ENCODE peak calls at places on chromosomes 16 and 17, in four cellular contexts. Z is H1, J is H9, T is neuronal stem cell. M is an unnamed sample.

GRCh38 chr16:24667244-24667764 is 62.1 kb upstream of the TNRC6A start:
- DNase-seq in Z (no peak), J (no peak), T (no peak), M (no peak)

GRCh38 chr17:40218740-40219072 is 398 bp upstream of the WIPF2 start:
- DNase-seq in T (peak), J (peak), Z (peak), M (peak)

GRCh38 chr16:89322381-89323119 is 105.0 kb downstream of the ZNF778 start:
- DNase-seq in T (no peak), J (peak), Z (no peak), M (peak)

GRCh38 chr17:45106101-45106500 is 26.2 kb downstream of the PLCD3 start:
- DNase-seq in T (no peak), J (no peak), Z (no peak), M (no peak)

GRCh38 chr17:74389094-74389753 is 21.9 kb downstream of the GPR142 start:
- DNase-seq in T (no peak), Z (no peak), J (no peak), M (no peak)

GRCh38 chr16:59878999-59879398 is 1144.9 kb upstream of the GOT2 start:
- DNase-seq in T (no peak), J (no peak), Z (no peak), M (peak)

GRCh38 chr17:16950488-16950887 is 21.4 kb downstream of the TNFRSF13B start:
- DNase-seq in T (no peak), J (no peak), Z (peak), M (no peak)

GRCh38 chr17:49148171-49148570 is 15.6 kb downstream of the B4GALNT2 start:
- DNase-seq in T (no peak), J (no peak), Z (no peak), M (no peak)

GRCh38 chr16:70159355-70160348 is 13.9 kb upstream of the CLEC18C start:
- DNase-seq in Z (no peak), T (no peak), J (no peak), M (no peak)

GRCh38 chr17:44356241-44356640 is 7.4 kb downstream of the FAM171A2 start:
- DNase-seq in Z (no peak), T (no peak), J (no peak), M (no peak)

GRCh38 chr16:62738631-62739030 is 702.4 kb upstream of the CDH8 start:
- DNase-seq in J (no peak), T (no peak), Z (no peak), M (no peak)

GRCh38 chr17:66200685-66201092 is 8.8 kb upstream of the CEP112 start:
- DNase-seq in T (peak), Z (peak), J (peak), M (peak)

GRCh38 chr17:2051388-2052237 is 3.3 kb upstream of the HIC1 start:
- DNase-seq in Z (no peak), J (no peak), T (no peak), M (no peak)

GRCh38 chr17:57887161-57887560 is 37.3 kb upstream of the MRPS23 start:
- DNase-seq in Z (no peak), T (no peak), J (no peak), M (no peak)

GRCh38 chr17:57885148-57885915 is 35.5 kb upstream of the MRPS23 start:
- DNase-seq in Z (no peak), J (no peak), T (no peak), M (no peak)

GRCh38 chr17:57889252-57889651 is 39.4 kb upstream of the MRPS23 start:
- DNase-seq in T (no peak), J (no peak), Z (no peak), M (no peak)

GRCh38 chr17:57888311-57889216 is 38.7 kb upstream of the MRPS23 start:
- DNase-seq in J (no peak), Z (no peak), T (no peak), M (no peak)

GRCh38 chr17:57886020-57886419 is 36.2 kb upstream of the MRPS23 start:
- DNase-seq in J (no peak), T (no peak), Z (no peak), M (no peak)
- H2BK15ac ChIP-seq in J (no peak), T (no peak), Z (no peak), M (no peak)

GRCh38 chr17:67379251-67379630 is 2.2 kb downstream of the PITPNC1 start:
- DNase-seq in Z (no peak), T (no peak), J (no peak), M (no peak)
- H2BK15ac ChIP-seq in Z (no peak), T (no peak), J (no peak), M (no peak)

GRCh38 chr16:85946680-85947510 is 47.9 kb downstream of the IRF8 start:
- DNase-seq in Z (no peak), T (no peak), J (no peak), M (no peak)

GRCh38 chr16:85949787-85950186 is 50.8 kb downstream of the IRF8 start:
- DNase-seq in T (no peak), Z (no peak), J (no peak), M (no peak)

GRCh38 chr16:85948870-85949269 is 49.9 kb downstream of the IRF8 start:
- DNase-seq in Z (no peak), J (no peak), T (no peak), M (no peak)

GRCh38 chr16:85945424-85945751 is 46.4 kb downstream of the IRF8 start:
- DNase-seq in J (no peak), T (no peak), Z (no peak), M (no peak)

DNA sequence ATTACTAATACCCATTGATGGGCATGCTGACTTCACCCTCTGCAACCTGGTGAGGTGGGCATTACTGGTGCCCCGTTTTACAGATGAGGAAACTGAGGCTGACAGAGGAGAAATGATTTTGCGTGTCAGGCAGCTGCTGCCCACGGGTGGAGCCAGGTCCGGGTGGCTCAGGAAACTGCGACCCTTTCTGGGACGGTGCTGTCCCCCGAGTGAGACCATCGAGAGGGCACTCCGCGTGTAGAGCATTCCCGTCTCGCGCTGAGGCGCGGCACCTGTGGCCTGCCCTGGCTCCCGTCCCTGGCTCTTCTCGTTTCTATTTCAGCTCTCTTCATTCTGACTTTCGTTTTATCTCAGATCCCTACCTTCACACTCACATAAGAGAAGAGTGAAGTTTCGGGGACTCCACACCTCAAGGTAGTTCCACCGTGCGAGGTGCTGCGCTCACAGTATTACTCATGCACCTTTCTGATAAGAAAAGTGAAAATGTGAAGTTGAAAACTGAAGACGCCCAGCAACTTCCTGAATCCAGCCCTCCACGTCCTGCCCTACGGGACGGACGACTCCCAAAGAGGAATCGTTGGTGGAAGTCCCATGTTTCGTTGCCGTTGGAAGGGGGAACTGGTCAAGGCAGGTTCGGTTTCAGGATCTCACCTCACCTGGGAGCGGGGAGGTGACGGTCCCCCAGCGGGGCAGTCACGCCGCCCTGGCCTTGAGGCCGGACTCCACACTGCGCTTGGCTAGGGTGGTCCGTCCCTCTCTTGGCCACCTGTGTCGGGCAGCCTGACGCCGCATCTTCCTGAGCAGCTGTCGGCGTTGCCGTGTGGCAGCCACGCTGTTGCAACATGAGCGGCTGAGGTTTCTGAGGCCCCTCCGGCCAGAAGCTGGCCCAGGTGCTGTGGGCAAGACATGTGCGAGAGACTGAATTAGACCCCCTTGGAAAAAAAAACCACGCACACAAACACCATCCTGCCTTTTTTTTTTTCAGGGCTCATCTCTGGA is 48.8 kb downstream of the IRF8 start:
- DNase-seq in T (no peak), Z (no peak), J (no peak), M (no peak)
- H2BK15ac ChIP-seq in T (no peak), Z (no peak), J (no peak), M (no peak)

DNA sequence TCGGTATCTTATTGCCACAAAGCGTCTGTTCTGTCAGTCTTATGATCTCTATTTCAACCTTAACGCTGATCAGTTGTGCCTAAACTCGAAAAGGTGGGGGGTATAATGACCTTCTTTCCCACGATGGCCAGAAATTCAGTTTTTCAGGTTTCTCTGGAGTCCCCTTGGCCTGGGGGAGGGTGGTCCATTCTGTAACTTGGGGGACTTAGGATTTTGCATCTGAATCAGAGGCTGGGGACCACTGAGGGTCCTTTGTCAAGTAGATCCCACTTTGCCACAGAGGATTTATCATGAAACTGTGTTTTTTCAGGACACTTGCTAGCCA is 6.3 kb upstream of the WDR59 start:
- DNase-seq in T (no peak), J (no peak), Z (no peak), M (no peak)
- H2BK15ac ChIP-seq in T (no peak), J (no peak), Z (no peak), M (no peak)

DNA sequence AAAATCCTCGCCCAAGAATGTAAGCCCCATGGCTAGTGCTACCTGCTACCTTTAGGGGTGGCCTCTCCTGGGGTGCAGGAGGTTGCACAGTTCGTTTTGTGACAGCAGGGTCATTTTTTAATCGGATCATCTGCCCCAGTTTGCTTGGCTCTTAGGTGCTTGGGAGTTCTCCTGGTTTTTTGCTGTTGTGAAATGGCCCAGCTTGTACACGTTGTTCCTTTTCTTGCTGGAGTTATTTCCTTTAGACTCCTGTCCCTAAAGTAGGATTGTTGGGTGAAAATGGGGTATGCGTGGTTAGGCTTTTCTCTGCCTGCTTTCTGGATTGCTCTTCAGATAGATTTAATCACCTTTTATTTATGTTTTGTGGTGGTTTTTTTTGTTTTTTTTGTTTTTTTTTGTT is 25.8 kb downstream of the ABCC1 start:
- DNase-seq in J (no peak), Z (no peak), T (no peak), M (no peak)
- H2BK15ac ChIP-seq in J (no peak), Z (no peak), T (no peak), M (no peak)

M was measured in mesendoderm.